ENCODE peak calls at places on chromosome 18, in ten cellular contexts. C is K562, D is heart left ventricle, O is HepG2, R is HCT116, W is right lobe of liver, A is GM12878, F is upper lobe of left lung, J is A549, G is body of pancreas. L is an unnamed sample.
A peak's percentile ranks its signal among the peaks of the same experiment; 100 is the strongest.

GRCh38 chr18:74395630-74396251 is 61.4 kb downstream of the DIPK1C start:
- ATAC-seq in D (no peak), F (no peak), O (no peak), R (no peak), J (no peak), C (no peak), W (no peak), A (no peak), G (peak; percentile 35), L (no peak)

GRCh38 chr18:43917487-43917886 is 640.2 kb upstream of the SYT4 start:
- ATAC-seq in A (peak; percentile 23), R (no peak), J (no peak), F (no peak), W (no peak), C (no peak), G (no peak), D (no peak), O (no peak), L (no peak)

GRCh38 chr18:63143246-63143847 is 176.2 kb downstream of the BCL2 start:
- ATAC-seq in F (no peak), O (peak; percentile 44), C (no peak), R (no peak), G (no peak), A (no peak), W (no peak), D (no peak), J (no peak), L (no peak)

GRCh38 chr18:46040747-46041104 is 31.3 kb downstream of the PSTPIP2 start:
- ATAC-seq in O (no peak), J (no peak), C (peak; percentile 67), W (no peak), R (no peak), D (no peak), F (peak; percentile 55), G (no peak), A (no peak), L (no peak)

GRCh38 chr18:63317982-63318881 is 1.3 kb downstream of the BCL2 start:
- ATAC-seq in A (peak; percentile 65), R (no peak), W (no peak), J (no peak), O (peak; percentile 45), F (peak; percentile 45), C (no peak), G (peak; percentile 20), D (peak; percentile 24), L (peak; percentile 27)

GRCh38 chr18:46067431-46068007 is 4.5 kb downstream of the PSTPIP2 start:
- ATAC-seq in G (peak; percentile 81), J (peak; percentile 60), F (no peak), A (peak; percentile 39), O (peak; percentile 33), D (no peak), W (peak; percentile 72), R (peak; percentile 37), C (peak; percentile 58), L (no peak)

GRCh38 chr18:58495634-58496033 is 133.3 kb downstream of the ALPK2 start:
- ATAC-seq in D (no peak), F (no peak), A (peak; percentile 85), C (no peak), G (no peak), O (no peak), R (no peak), W (no peak), J (no peak), L (no peak)

GRCh38 chr18:37476182-37476581 is 89.4 kb downstream of the CELF4 start:
- ATAC-seq in C (peak; percentile 87), O (peak; percentile 69), A (peak; percentile 75), R (peak; percentile 93), W (no peak), F (no peak), G (no peak), D (no peak), J (peak; percentile 73), L (no peak)

GRCh38 chr18:61541673-61542072 is 208.4 kb downstream of the CDH20 start:
- ATAC-seq in A (no peak), D (no peak), C (no peak), G (no peak), R (no peak), F (no peak), W (no peak), O (no peak), J (no peak), L (no peak)

GRCh38 chr18:13612111-13612997 is 114.0 kb downstream of the FAM210A start:
- ATAC-seq in O (no peak), A (peak; percentile 59), J (no peak), C (peak; percentile 23), W (peak; percentile 5), R (no peak), F (no peak), G (no peak), D (peak; percentile 8), L (peak; percentile 2)

GRCh38 chr18:53165770-53166169 is 825.8 kb downstream of the DCC start:
- ATAC-seq in O (no peak), D (no peak), C (no peak), A (peak; percentile 39), R (no peak), J (no peak), G (no peak), W (no peak), F (no peak), L (no peak)

GRCh38 chr18:76911440-76911839 is 89.1 kb downstream of the ZNF236 start:
- ATAC-seq in G (no peak), F (no peak), A (no peak), D (peak; percentile 24), W (no peak), R (no peak), O (no peak), C (no peak), J (no peak), L (no peak)

GRCh38 chr18:5817821-5818220 is 77.5 kb downstream of the TMEM200C start:
- ATAC-seq in W (no peak), C (no peak), G (no peak), A (no peak), R (no peak), O (no peak), F (no peak), D (no peak), J (no peak), L (no peak)

GRCh38 chr18:42931501-42931900 is 184.0 kb downstream of the RIT2 start:
- ATAC-seq in F (no peak), O (no peak), G (peak; percentile 47), R (no peak), C (no peak), J (no peak), D (peak; percentile 71), W (peak; percentile 85), A (no peak), L (peak; percentile 60)

GRCh38 chr18:62784338-62784965 is 69.1 kb downstream of the PHLPP1 start:
- ATAC-seq in A (peak; percentile 84), O (no peak), W (no peak), F (no peak), G (no peak), R (no peak), J (no peak), D (no peak), C (no peak), L (no peak)

GRCh38 chr18:35343936-35344735 is at the start of gene ZNF24:
- ATAC-seq in C (peak; percentile 97), A (peak; percentile 95), J (peak; percentile 97), F (peak; percentile 98), O (peak; percentile 93), G (peak; percentile 96), W (peak; percentile 94), D (peak; percentile 97), R (peak; percentile 91), L (peak; percentile 96)
- TF ChIP-seq POLR2A in C (peak; percentile 98), A (peak; percentile 91), J (peak; percentile 49), F (peak; percentile 88), O (peak; percentile 78), G (peak; percentile 84), W (peak; percentile 90), D (peak; percentile 57), R (no peak), L (peak; percentile 84)

GRCh38 chr18:9428301-9428706 is 47.0 kb upstream of the RALBP1 start:
- ATAC-seq in R (no peak), C (peak; percentile 51), F (no peak), O (no peak), D (peak; percentile 56), J (no peak), A (no peak), G (no peak), W (no peak), L (no peak)
- TF ChIP-seq POLR2A in R (no peak), C (no peak), F (no peak), O (no peak), D (no peak), J (no peak), A (no peak), G (no peak), W (no peak), L (no peak)

DNA sequence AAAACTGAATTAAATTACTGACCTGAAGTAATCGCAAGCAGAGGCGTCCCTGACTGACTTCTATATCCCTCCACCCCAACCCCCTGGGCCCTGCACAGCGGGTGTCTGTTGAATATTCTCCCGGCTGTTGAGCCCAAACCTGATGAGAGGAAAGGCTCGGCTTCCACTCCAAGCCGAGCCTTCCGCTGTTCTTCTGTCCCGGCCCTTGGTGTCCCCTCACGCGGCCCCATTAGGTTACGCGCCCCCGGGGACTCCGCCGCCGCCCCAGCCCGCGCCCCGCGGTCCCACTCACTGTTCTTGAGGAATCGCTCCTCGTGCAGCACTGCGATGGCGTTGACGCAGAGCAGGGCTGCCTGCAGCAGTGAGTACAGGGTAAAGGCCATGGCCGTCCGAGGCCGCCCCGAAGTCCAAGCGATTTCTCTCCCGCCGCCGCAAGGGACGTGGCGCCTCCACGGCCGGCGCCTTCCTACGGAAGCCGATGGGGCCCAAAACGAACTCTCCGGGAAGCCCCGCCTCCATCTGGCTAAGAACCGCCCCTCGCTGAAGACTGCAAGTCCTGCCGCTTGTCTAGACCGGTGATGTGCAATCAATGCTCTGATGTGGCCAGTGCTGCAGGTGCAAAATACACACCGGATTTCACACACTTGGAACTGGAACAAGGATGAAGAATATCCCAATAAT is at the start of gene IER3IP1:
- ATAC-seq in F (peak; percentile 96), D (peak; percentile 98), C (peak; percentile 95), G (peak; percentile 94), A (peak; percentile 94), R (peak; percentile 96), O (peak; percentile 97), J (peak; percentile 95), W (peak; percentile 99), L (peak; percentile 96)
- TF ChIP-seq POLR2A in F (peak; percentile 76), D (peak; percentile 71), C (peak; percentile 81), G (peak; percentile 20), A (peak; percentile 89), R (peak; percentile 71), O (peak; percentile 88), J (peak; percentile 62), W (peak; percentile 64), L (peak; percentile 44)

DNA sequence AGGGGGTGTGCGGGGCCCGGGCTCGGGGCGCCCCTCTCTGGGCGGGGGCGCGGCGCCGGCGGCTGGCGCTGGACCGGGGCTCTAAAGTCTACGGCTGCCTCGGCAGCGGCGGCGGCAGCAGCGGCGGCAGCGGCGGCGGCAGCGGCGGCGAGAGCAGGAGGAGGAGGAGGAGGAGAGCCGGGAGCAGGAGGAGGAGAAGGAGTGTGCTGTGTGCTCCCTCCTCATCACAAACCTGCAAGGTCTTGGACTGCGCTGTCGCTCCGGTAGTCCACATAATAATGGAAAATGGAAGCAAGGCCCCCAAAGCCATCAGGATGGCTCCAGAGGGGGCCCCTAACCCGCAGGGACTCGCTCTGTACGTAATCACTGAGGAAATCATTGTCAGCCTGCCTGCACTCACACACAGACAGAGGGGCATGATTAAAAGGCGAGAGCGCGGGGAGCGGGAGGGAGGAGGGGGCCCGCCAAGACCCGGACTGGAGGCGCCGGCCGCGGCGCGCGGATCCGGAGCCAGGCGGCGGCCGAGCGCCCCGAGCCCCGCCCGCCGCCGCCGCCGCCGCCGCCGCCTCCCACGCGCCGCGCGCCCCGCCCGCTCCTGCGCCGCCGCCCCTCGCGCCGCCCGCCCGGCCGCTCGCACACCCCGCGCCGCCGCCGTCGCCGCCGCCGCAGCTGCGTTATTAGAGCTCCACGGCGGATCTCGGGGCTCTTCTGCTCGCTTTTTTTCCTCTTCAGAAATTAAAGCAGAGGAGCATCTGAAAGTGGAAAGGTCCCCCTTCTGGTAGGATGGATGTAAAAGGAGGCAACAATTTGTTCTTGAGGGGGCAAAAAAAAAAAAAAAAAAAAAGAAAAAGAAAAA is at the start of gene ZNF521:
- ATAC-seq in D (peak; percentile 93), W (peak; percentile 90), A (peak; percentile 94), G (peak; percentile 87), O (peak; percentile 96), F (peak; percentile 94), R (peak; percentile 95), J (peak; percentile 83), C (peak; percentile 99), L (peak; percentile 90)
- TF ChIP-seq POLR2A in D (peak; percentile 68), W (no peak), A (peak; percentile 41), G (no peak), O (no peak), F (peak; percentile 48), R (no peak), J (no peak), C (no peak), L (peak; percentile 47)